ENCODE peak calls at places on chromosomes 13 and 19, in nine cellular contexts. V is CD4-positive, alpha-beta memory T cell; F is H9; Q is pancreas; G is breast epithelium; W is heart left ventricle; L is IMR-90; J is thoracic aorta; K is astrocyte. Z is an unnamed sample. For H3K9me3, the result is how much of the 10 kb centered on the place peaks cover.

GRCh38 chr19:7925171-7925837 is 631 bp downstream of the CTXN1 start:
- DNase-seq in V (peak), F (peak), Q (peak), G (peak), W (peak), L (peak), J (no peak), K (peak), Z (peak)

GRCh38 chr13:75876371-75877050 is 240.4 kb downstream of the LMO7 start:
- DNase-seq in V (peak), F (peak), Q (peak), G (peak), W (peak), L (peak), J (no peak), K (peak), Z (peak)

GRCh38 chr13:60351326-60351725 is 45.7 kb upstream of the TDRD3 start:
- DNase-seq in V (no peak), F (no peak), Q (no peak), G (no peak), W (no peak), L (peak), J (no peak), K (peak), Z (no peak)

GRCh38 chr13:78602561-78603239 is 652 bp downstream of the POU4F1 start:
- DNase-seq in V (no peak), F (peak), Q (no peak), G (no peak), W (no peak), L (no peak), J (no peak), K (no peak), Z (no peak)

GRCh38 chr13:34926513-34926912 is 15.6 kb upstream of the NBEA start:
- DNase-seq in V (no peak), F (no peak), Q (no peak), G (no peak), W (no peak), L (peak), J (no peak), K (peak), Z (no peak)

GRCh38 chr19:11737964-11738745 is 591 bp downstream of the ZNF823 start:
- DNase-seq in V (peak), F (peak), Q (peak), G (peak), W (peak), L (peak), J (peak), K (no peak), Z (peak)

GRCh38 chr13:44698076-44698475 is 121.9 kb upstream of the TSC22D1 start:
- DNase-seq in V (no peak), F (no peak), Q (no peak), G (no peak), W (no peak), L (no peak), J (no peak), K (no peak), Z (no peak)

GRCh38 chr19:33502991-33503790 is 18.4 kb downstream of the PEPD start:
- DNase-seq in V (no peak), F (no peak), Q (no peak), G (no peak), W (peak), L (no peak), J (no peak), K (no peak), Z (no peak)

GRCh38 chr19:23482829-23483228 is 87.6 kb upstream of the ZNF91 start:
- DNase-seq in V (no peak), F (no peak), Q (no peak), G (no peak), W (no peak), L (no peak), J (no peak), K (no peak), Z (no peak)

GRCh38 chr13:95641961-95642621 is 2.4 kb downstream of the DZIP1 start:
- DNase-seq in V (no peak), F (peak), Q (peak), G (no peak), W (peak), L (peak), J (no peak), K (peak), Z (no peak)

GRCh38 chr19:33302974-33303790 is 848 bp upstream of the CEBPA start:
- DNase-seq in V (no peak), F (peak), Q (peak), G (peak), W (peak), L (peak), J (no peak), K (peak), Z (no peak)

GRCh38 chr13:30074955-30075614 is 224.7 kb upstream of the UBL3 start:
- DNase-seq in V (no peak), F (no peak), Q (no peak), G (no peak), W (no peak), L (no peak), J (no peak), K (no peak), Z (no peak)

GRCh38 chr13:41547253-41548000 is 90.1 kb downstream of the RGCC start:
- DNase-seq in V (no peak), F (no peak), Q (no peak), G (no peak), W (peak), L (no peak), J (no peak), K (no peak), Z (no peak)

GRCh38 chr19:5563941-5564612 is 3.7 kb downstream of the TINCR start:
- DNase-seq in V (no peak), F (no peak), Q (no peak), G (peak), W (no peak), L (peak), J (no peak), K (no peak), Z (no peak)

GRCh38 chr13:88068975-88069374 is 397.8 kb downstream of the SLITRK5 start:
- DNase-seq in V (no peak), F (peak), Q (no peak), G (no peak), W (no peak), L (no peak), J (no peak), K (no peak), Z (no peak)

GRCh38 chr13:20127563-20128458 is 33.0 kb downstream of the GJA3 start:
- DNase-seq in V (peak), F (peak), Q (peak), G (peak), W (peak), L (peak), J (no peak), K (peak), Z (peak)

GRCh38 chr13:20720499-20720898 is 17.0 kb downstream of the IL17D start:
- DNase-seq in V (no peak), F (no peak), Q (no peak), G (no peak), W (no peak), L (no peak), J (no peak), K (no peak), Z (no peak)

GRCh38 chr13:85277753-85278152 is 521.5 kb downstream of the SLITRK6 start:
- DNase-seq in V (no peak), F (no peak), Q (no peak), G (no peak), W (no peak), L (peak), J (no peak), K (peak), Z (no peak)

GRCh38 chr19:14375582-14376291 is 5.5 kb upstream of the ADGRE5 start:
- DNase-seq in V (no peak), F (no peak), Q (no peak), G (no peak), W (peak), L (peak), J (no peak), K (no peak), Z (no peak)

GRCh38 chr19:6663236-6664187 is 6.4 kb downstream of the TNFSF14 start:
- DNase-seq in V (no peak), F (no peak), Q (no peak), G (no peak), W (no peak), L (no peak), J (no peak), K (no peak), Z (no peak)

GRCh38 chr13:64453831-64454230 is 2776.3 kb downstream of the PCDH9 start:
- DNase-seq in V (no peak), F (no peak), Q (no peak), G (no peak), W (no peak), L (peak), J (no peak), K (no peak), Z (no peak)

GRCh38 chr19:33823341-33823740 is 26.7 kb downstream of the KCTD15 start:
- DNase-seq in V (no peak), F (no peak), Q (no peak), G (no peak), W (peak), L (no peak), J (no peak), K (no peak), Z (no peak)

GRCh38 chr13:50167224-50167947 is 152.1 kb downstream of the KCNRG start:
- DNase-seq in V (no peak), F (no peak), Q (no peak), G (no peak), W (no peak), L (no peak), J (no peak), K (no peak), Z (no peak)

GRCh38 chr19:6475321-6476108 is 6.1 kb downstream of the DENND1C start:
- DNase-seq in V (no peak), F (peak), Q (peak), G (no peak), W (no peak), L (no peak), J (no peak), K (no peak), Z (no peak)

GRCh38 chr19:2270157-2270571 is 11.8 kb downstream of the PEAK3 start:
- DNase-seq in V (no peak), F (no peak), Q (peak), G (no peak), W (peak), L (no peak), J (no peak), K (no peak), Z (no peak)

GRCh38 chr19:17681505-17682125 is 6.5 kb downstream of the UNC13A start:
- DNase-seq in V (no peak), F (peak), Q (no peak), G (no peak), W (peak), L (peak), J (no peak), K (peak), Z (no peak)

GRCh38 chr13:93758575-93758974 is 532.0 kb downstream of the GPC6 start:
- DNase-seq in V (no peak), F (no peak), Q (no peak), G (no peak), W (no peak), L (peak), J (no peak), K (peak), Z (no peak)

GRCh38 chr13:48656621-48657020 is 2.9 kb downstream of the CYSLTR2 start:
- DNase-seq in V (no peak), F (no peak), Q (no peak), G (no peak), W (no peak), L (no peak), J (no peak), K (no peak), Z (no peak)

GRCh38 chr13:114100446-114101320 is 31.7 kb downstream of the RASA3 start:
- DNase-seq in V (no peak), F (no peak), Q (peak), G (no peak), W (peak), L (no peak), J (no peak), K (no peak), Z (peak)

DNA sequence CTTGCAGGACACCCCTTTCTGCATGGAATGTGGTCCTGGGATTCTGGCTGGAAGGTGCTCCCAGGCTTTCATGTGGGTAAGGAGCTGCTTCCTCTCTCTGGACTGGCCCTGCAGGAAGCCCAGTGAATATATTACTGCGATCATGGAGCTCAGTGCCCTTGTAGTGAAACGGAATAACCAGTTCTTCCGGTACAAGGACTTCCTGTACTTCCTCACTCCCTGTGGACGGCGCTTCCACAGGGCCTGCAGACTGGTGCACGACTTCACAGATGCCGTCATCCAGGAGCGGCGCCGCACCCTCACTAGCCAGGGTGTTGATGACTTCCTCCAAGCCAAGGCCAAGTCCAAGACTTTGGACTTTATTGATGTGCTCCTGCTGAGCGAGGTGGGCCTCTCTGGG is 8.0 kb downstream of the CYP4F8 start:
- DNase-seq in V (no peak), F (no peak), Q (no peak), G (no peak), W (no peak), L (no peak), J (no peak), K (no peak), Z (no peak)
- H3K9me3 ChIP-seq in V (under half), F (half or more), Q (under half), G (under half), W (under half), L (under half), J (under half), K (under half), Z (under half)

GRCh38 chr19:37114001-37114400 is 35.8 kb downstream of the ZNF420 start:
- DNase-seq in V (no peak), F (no peak), Q (no peak), G (no peak), W (no peak), L (no peak), J (no peak), K (no peak), Z (no peak)
- H3K9me3 ChIP-seq in V (under half), F (half or more), Q (under half), G (half or more), W (half or more), L (under half), J (half or more), K (under half), Z (half or more)

DNA sequence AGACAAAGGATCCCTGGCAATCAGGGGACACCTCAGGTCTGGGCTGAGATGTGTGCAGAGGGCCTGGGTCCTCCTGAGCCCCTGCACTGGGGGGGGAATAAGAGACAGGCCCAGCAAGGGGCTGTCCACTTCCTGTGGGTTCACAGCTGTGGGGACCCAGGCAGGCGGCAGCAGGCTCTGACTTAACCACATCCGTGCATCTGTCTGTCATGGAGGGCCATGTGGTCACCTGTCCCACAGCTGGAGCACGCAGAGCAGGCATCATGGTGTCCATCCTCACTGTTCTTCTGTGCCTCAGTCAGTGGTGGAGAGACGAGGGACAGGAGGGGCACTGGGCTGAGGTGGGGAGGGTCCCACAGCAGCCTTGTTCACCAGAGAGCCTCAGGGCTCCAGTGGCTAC is 16.3 kb upstream of the KIR3DL3 start:
- DNase-seq in V (no peak), F (no peak), Q (no peak), G (no peak), W (no peak), L (no peak), J (no peak), K (no peak), Z (no peak)
- H3K9me3 ChIP-seq in V (under half), F (half or more), Q (under half), G (under half), W (under half), L (under half), J (under half), K (under half), Z (under half)

GRCh38 chr19:53008061-53008778 is 5.5 kb upstream of the ERVV-1 start:
- DNase-seq in V (no peak), F (no peak), Q (no peak), G (no peak), W (no peak), L (no peak), J (no peak), K (no peak), Z (no peak)
- H3K9me3 ChIP-seq in V (under half), F (under half), Q (under half), G (under half), W (under half), L (under half), J (under half), K (under half), Z (under half)

GRCh38 chr19:40078377-40078776 is 12.4 kb downstream of the ZNF780A start:
- DNase-seq in V (no peak), F (no peak), Q (no peak), G (no peak), W (no peak), L (no peak), J (no peak), K (no peak), Z (no peak)

GRCh38 chr19:40084948-40085347 is 5.8 kb downstream of the ZNF780A start:
- DNase-seq in V (no peak), F (no peak), Q (no peak), G (no peak), W (no peak), L (no peak), J (no peak), K (no peak), Z (no peak)

DNA sequence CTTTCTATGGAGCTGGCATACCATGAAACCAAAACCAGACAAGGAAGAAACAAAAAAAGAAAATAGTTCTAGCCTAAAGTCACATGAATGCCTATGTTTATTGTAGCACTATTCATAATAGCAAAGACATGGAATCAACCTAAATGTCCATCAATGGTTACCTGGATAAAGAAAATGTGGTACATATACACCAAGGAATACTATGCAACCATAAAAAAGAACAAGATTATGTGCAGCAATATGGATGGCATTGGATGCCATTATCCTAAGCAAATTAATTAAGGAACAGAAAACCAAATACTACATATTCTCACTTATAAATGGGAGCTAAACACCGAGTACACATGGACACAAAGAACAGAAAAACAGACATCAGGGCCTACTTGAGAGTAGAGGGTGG is 10.5 kb downstream of the ZNF780A start:
- DNase-seq in V (no peak), F (no peak), Q (no peak), G (no peak), W (no peak), L (no peak), J (no peak), K (no peak), Z (no peak)
- H3K9me3 ChIP-seq in V (under half), F (under half), Q (under half), G (under half), W (under half), L (under half), J (under half), K (under half), Z (under half)

Z was measured in CD4-positive, alpha-beta T cell.